ENCODE peak calls at places on chromosomes 5 and 9, in five cellular contexts. One of them, this sample, is unnamed.

GRCh38 chr5:74947961-74948613 is 81.9 kb upstream of the FAM169A start:
- DNase-seq in SW 1271: no peak
- DNase-seq in GM23248: peak
- DNase-seq in activated CD4-positive, alpha-beta T cell treated with anti-CD3 and anti-CD28 coated beads, Interleukin-2, amount 50 U/mL, for 4 hours: no peak
- DNase-seq in stimulated activated CD4-positive, alpha-beta T cell treated with anti-CD3 and anti-CD28 coated beads, Interleukin-15, amount 100 ng/mL, for 24 hours: no peak
- DNase-seq in this sample: no peak

GRCh38 chr5:3325206-3325605 is 270.4 kb upstream of the IRX1 start:
- DNase-seq in activated CD4-positive, alpha-beta T cell treated with anti-CD3 and anti-CD28 coated beads, Interleukin-2, amount 50 U/mL, for 4 hours: no peak
- DNase-seq in GM23248: peak
- DNase-seq in stimulated activated CD4-positive, alpha-beta T cell treated with anti-CD3 and anti-CD28 coated beads, Interleukin-15, amount 100 ng/mL, for 24 hours: no peak
- DNase-seq in SW 1271: no peak
- DNase-seq in this sample: no peak

GRCh38 chr5:17803976-17804375 is 169.7 kb downstream of the TAF11L14 start:
- DNase-seq in SW 1271: no peak
- DNase-seq in GM23248: no peak
- DNase-seq in activated CD4-positive, alpha-beta T cell treated with anti-CD3 and anti-CD28 coated beads, Interleukin-2, amount 50 U/mL, for 4 hours: no peak
- DNase-seq in stimulated activated CD4-positive, alpha-beta T cell treated with anti-CD3 and anti-CD28 coated beads, Interleukin-15, amount 100 ng/mL, for 24 hours: no peak
- DNase-seq in this sample: no peak

GRCh38 chr9:15147471-15147870 is 159.5 kb downstream of the TTC39B start:
- DNase-seq in SW 1271: no peak
- DNase-seq in GM23248: peak
- DNase-seq in stimulated activated CD4-positive, alpha-beta T cell treated with anti-CD3 and anti-CD28 coated beads, Interleukin-15, amount 100 ng/mL, for 24 hours: no peak
- DNase-seq in activated CD4-positive, alpha-beta T cell treated with anti-CD3 and anti-CD28 coated beads, Interleukin-2, amount 50 U/mL, for 4 hours: no peak
- DNase-seq in this sample: no peak

GRCh38 chr9:4301302-4301701 is 1.4 kb upstream of the GLIS3 start:
- DNase-seq in activated CD4-positive, alpha-beta T cell treated with anti-CD3 and anti-CD28 coated beads, Interleukin-2, amount 50 U/mL, for 4 hours: no peak
- DNase-seq in GM23248: peak
- DNase-seq in stimulated activated CD4-positive, alpha-beta T cell treated with anti-CD3 and anti-CD28 coated beads, Interleukin-15, amount 100 ng/mL, for 24 hours: no peak
- DNase-seq in SW 1271: no peak
- DNase-seq in this sample: no peak

GRCh38 chr5:96509721-96510383 is 76.8 kb upstream of the PCSK1 start:
- DNase-seq in activated CD4-positive, alpha-beta T cell treated with anti-CD3 and anti-CD28 coated beads, Interleukin-2, amount 50 U/mL, for 4 hours: no peak
- DNase-seq in SW 1271: no peak
- DNase-seq in stimulated activated CD4-positive, alpha-beta T cell treated with anti-CD3 and anti-CD28 coated beads, Interleukin-15, amount 100 ng/mL, for 24 hours: no peak
- DNase-seq in GM23248: peak
- DNase-seq in this sample: no peak

GRCh38 chr5:50623666-50624065 is 42.8 kb upstream of the PARP8 start:
- DNase-seq in stimulated activated CD4-positive, alpha-beta T cell treated with anti-CD3 and anti-CD28 coated beads, Interleukin-15, amount 100 ng/mL, for 24 hours: no peak
- DNase-seq in activated CD4-positive, alpha-beta T cell treated with anti-CD3 and anti-CD28 coated beads, Interleukin-2, amount 50 U/mL, for 4 hours: no peak
- DNase-seq in SW 1271: no peak
- DNase-seq in GM23248: no peak
- DNase-seq in this sample: no peak

GRCh38 chr5:67165524-67166459 is 30.8 kb downstream of the CD180 start:
- DNase-seq in GM23248: peak
- DNase-seq in stimulated activated CD4-positive, alpha-beta T cell treated with anti-CD3 and anti-CD28 coated beads, Interleukin-15, amount 100 ng/mL, for 24 hours: peak
- DNase-seq in activated CD4-positive, alpha-beta T cell treated with anti-CD3 and anti-CD28 coated beads, Interleukin-2, amount 50 U/mL, for 4 hours: peak
- DNase-seq in SW 1271: no peak
- DNase-seq in this sample: no peak

GRCh38 chr5:136901-137300 is 44.9 kb downstream of the PLEKHG4B start:
- DNase-seq in SW 1271: no peak
- DNase-seq in activated CD4-positive, alpha-beta T cell treated with anti-CD3 and anti-CD28 coated beads, Interleukin-2, amount 50 U/mL, for 4 hours: no peak
- DNase-seq in GM23248: peak
- DNase-seq in stimulated activated CD4-positive, alpha-beta T cell treated with anti-CD3 and anti-CD28 coated beads, Interleukin-15, amount 100 ng/mL, for 24 hours: no peak
- DNase-seq in this sample: no peak

GRCh38 chr5:123088031-123088805 is 823 bp upstream of the PRDM6 start:
- DNase-seq in SW 1271: no peak
- DNase-seq in activated CD4-positive, alpha-beta T cell treated with anti-CD3 and anti-CD28 coated beads, Interleukin-2, amount 50 U/mL, for 4 hours: no peak
- DNase-seq in GM23248: peak
- DNase-seq in stimulated activated CD4-positive, alpha-beta T cell treated with anti-CD3 and anti-CD28 coated beads, Interleukin-15, amount 100 ng/mL, for 24 hours: peak
- DNase-seq in this sample: no peak

GRCh38 chr5:79236970-79237734 is 1.2 kb downstream of the JMY start:
- DNase-seq in GM23248: peak
- DNase-seq in stimulated activated CD4-positive, alpha-beta T cell treated with anti-CD3 and anti-CD28 coated beads, Interleukin-15, amount 100 ng/mL, for 24 hours: peak
- DNase-seq in activated CD4-positive, alpha-beta T cell treated with anti-CD3 and anti-CD28 coated beads, Interleukin-2, amount 50 U/mL, for 4 hours: no peak
- DNase-seq in SW 1271: no peak
- DNase-seq in this sample: no peak

GRCh38 chr9:13386935-13387667 is 107.6 kb upstream of the MPDZ start:
- DNase-seq in activated CD4-positive, alpha-beta T cell treated with anti-CD3 and anti-CD28 coated beads, Interleukin-2, amount 50 U/mL, for 4 hours: no peak
- DNase-seq in GM23248: peak
- DNase-seq in stimulated activated CD4-positive, alpha-beta T cell treated with anti-CD3 and anti-CD28 coated beads, Interleukin-15, amount 100 ng/mL, for 24 hours: no peak
- DNase-seq in SW 1271: no peak
- DNase-seq in this sample: no peak

GRCh38 chr9:134884492-134884891 is 3.9 kb downstream of the FCN2 start:
- DNase-seq in SW 1271: no peak
- DNase-seq in activated CD4-positive, alpha-beta T cell treated with anti-CD3 and anti-CD28 coated beads, Interleukin-2, amount 50 U/mL, for 4 hours: no peak
- DNase-seq in GM23248: no peak
- DNase-seq in stimulated activated CD4-positive, alpha-beta T cell treated with anti-CD3 and anti-CD28 coated beads, Interleukin-15, amount 100 ng/mL, for 24 hours: no peak
- DNase-seq in this sample: no peak

This sample was measured in GM12878.